ENCODE peak calls at places on chromosomes 6 and 20, in six cellular contexts. U, Y, P, K, X and I are unnamed samples.

GRCh38 chr20:42706762-42707161 is 482.9 kb downstream of the PTPRT start:
- DNase-seq in U (no peak), Y (no peak), P (no peak), K (no peak), X (no peak), I (no peak)

GRCh38 chr6:142934599-142934998 is 10.4 kb downstream of the HIVEP2 start:
- DNase-seq in U (no peak), Y (no peak), P (no peak), K (no peak), X (no peak), I (no peak)

GRCh38 chr6:47780510-47781356 is 1.1 kb upstream of the OPN5 start:
- DNase-seq in U (peak), Y (peak), P (no peak), K (peak), X (no peak), I (peak)

GRCh38 chr6:135182993-135183531 is 2.0 kb downstream of the MYB start:
- DNase-seq in U (peak), Y (no peak), P (no peak), K (no peak), X (no peak), I (peak)

GRCh38 chr6:22053385-22053997 is 243.3 kb downstream of the PRL start:
- DNase-seq in U (no peak), Y (no peak), P (no peak), K (no peak), X (no peak), I (no peak)

GRCh38 chr6:136466789-136467585 is 83.2 kb downstream of the MAP7 start:
- DNase-seq in U (no peak), Y (no peak), P (no peak), K (no peak), X (no peak), I (no peak)

GRCh38 chr20:4366076-4366475 is 350.7 kb upstream of the RNF24 start:
- DNase-seq in U (no peak), Y (no peak), P (no peak), K (peak), X (no peak), I (no peak)

GRCh38 chr6:85675030-85675819 is 32.5 kb upstream of the SYNCRIP start:
- DNase-seq in U (no peak), Y (peak), P (peak), K (peak), X (no peak), I (peak)

GRCh38 chr6:38079537-38079936 is 260.0 kb downstream of the ZFAND3 start:
- DNase-seq in U (no peak), Y (no peak), P (no peak), K (no peak), X (no peak), I (peak)

GRCh38 chr6:66605011-66605410 is 898.0 kb upstream of the EYS start:
- DNase-seq in U (no peak), Y (no peak), P (no peak), K (peak), X (no peak), I (no peak)

GRCh38 chr6:32148722-32149576 is 2.8 kb downstream of the PRRT1 start:
- DNase-seq in U (peak), Y (no peak), P (no peak), K (no peak), X (peak), I (peak)

GRCh38 chr20:46670585-46671584 is 18.4 kb downstream of the TP53RK start:
- DNase-seq in U (no peak), Y (no peak), P (no peak), K (no peak), X (no peak), I (no peak)

GRCh38 chr6:150157076-150157475 is 14.2 kb downstream of the PPP1R14C start:
- DNase-seq in U (no peak), Y (no peak), P (no peak), K (no peak), X (no peak), I (no peak)

GRCh38 chr6:29916741-29917140 is 25.6 kb upstream of the HLA-A start:
- DNase-seq in U (no peak), Y (no peak), P (no peak), K (no peak), X (no peak), I (no peak)

GRCh38 chr6:43665376-43665775 is 20.5 kb downstream of the RSPH9 start:
- DNase-seq in U (no peak), Y (no peak), P (no peak), K (no peak), X (no peak), I (no peak)

GRCh38 chr20:16228722-16229121 is 344.5 kb downstream of the KIF16B start:
- DNase-seq in U (no peak), Y (no peak), P (no peak), K (no peak), X (no peak), I (no peak)

GRCh38 chr6:15417811-15418210 is 171.9 kb downstream of the JARID2 start:
- DNase-seq in U (no peak), Y (no peak), P (no peak), K (no peak), X (no peak), I (no peak)

GRCh38 chr20:32585011-32585518 is at the start of gene NOL4L:
- DNase-seq in U (peak), Y (no peak), P (peak), K (no peak), X (peak), I (no peak)

GRCh38 chr6:31729979-31730630 is 1.0 kb upstream of the DDAH2 start:
- DNase-seq in U (peak), Y (peak), P (peak), K (peak), X (peak), I (peak)

GRCh38 chr6:43171284-43172126 is 436 bp downstream of the SRF start:
- DNase-seq in U (no peak), Y (no peak), P (no peak), K (no peak), X (peak), I (peak)

GRCh38 chr20:37348643-37349516 is 2.9 kb downstream of the SRC start:
- DNase-seq in U (no peak), Y (no peak), P (no peak), K (no peak), X (no peak), I (peak)

GRCh38 chr20:37346526-37347346 is 796 bp downstream of the SRC start:
- DNase-seq in U (no peak), Y (no peak), P (no peak), K (no peak), X (peak), I (no peak)

GRCh38 chr20:37346232-37346525 is 239 bp downstream of the SRC start:
- DNase-seq in U (no peak), Y (no peak), P (no peak), K (no peak), X (no peak), I (no peak)

GRCh38 chr20:37347891-37348642 is 2.1 kb downstream of the SRC start:
- DNase-seq in U (no peak), Y (no peak), P (no peak), K (no peak), X (no peak), I (peak)

GRCh38 chr20:37347347-37347823 is 1.4 kb downstream of the SRC start:
- DNase-seq in U (no peak), Y (no peak), P (no peak), K (no peak), X (no peak), I (no peak)
- H3K4me3 ChIP-seq in U (peak), Y (peak), P (no peak), K (peak), X (peak), I (no peak)

GRCh38 chr20:21704408-21705385 is 767 bp upstream of the PAX1 start:
- DNase-seq in U (no peak), Y (no peak), P (no peak), K (no peak), X (no peak), I (no peak)

GRCh38 chr20:21701171-21701876 is 4.1 kb upstream of the PAX1 start:
- DNase-seq in U (no peak), Y (no peak), P (no peak), K (no peak), X (no peak), I (no peak)

GRCh38 chr20:21703740-21704407 is 1.6 kb upstream of the PAX1 start:
- DNase-seq in U (no peak), Y (no peak), P (no peak), K (no peak), X (no peak), I (no peak)

GRCh38 chr20:21702553-21703467 is 2.7 kb upstream of the PAX1 start:
- DNase-seq in U (no peak), Y (peak), P (no peak), K (peak), X (peak), I (peak)

GRCh38 chr20:21702001-21702400 is 3.5 kb upstream of the PAX1 start:
- DNase-seq in U (no peak), Y (no peak), P (no peak), K (no peak), X (no peak), I (no peak)
- H3K4me3 ChIP-seq in U (no peak), Y (no peak), P (no peak), K (no peak), X (no peak), I (no peak)

GRCh38 chr6:26184492-26184891 is 97.3 kb downstream of the HFE start:
- DNase-seq in U (no peak), Y (no peak), P (no peak), K (no peak), X (no peak), I (no peak)

GRCh38 chr6:26185004-26185403 is 97.8 kb downstream of the HFE start:
- DNase-seq in U (no peak), Y (no peak), P (no peak), K (no peak), X (no peak), I (no peak)

GRCh38 chr6:26185802-26186201 is 98.6 kb downstream of the HFE start:
- DNase-seq in U (no peak), Y (no peak), P (no peak), K (no peak), X (no peak), I (no peak)

GRCh38 chr6:26183237-26183580 is 96.0 kb downstream of the HFE start:
- DNase-seq in U (no peak), Y (no peak), P (no peak), K (no peak), X (no peak), I (no peak)

GRCh38 chr6:26183581-26184408 is 96.6 kb downstream of the HFE start:
- DNase-seq in U (peak), Y (peak), P (no peak), K (peak), X (peak), I (peak)
- H3K4me3 ChIP-seq in U (peak), Y (peak), P (no peak), K (peak), X (peak), I (no peak)

GRCh38 chr20:3103369-3104032 is 19.0 kb upstream of the AVP start:
- DNase-seq in U (no peak), Y (no peak), P (no peak), K (no peak), X (no peak), I (no peak)

GRCh38 chr20:3107464-3108025 is 23.0 kb upstream of the AVP start:
- DNase-seq in U (no peak), Y (no peak), P (no peak), K (no peak), X (no peak), I (no peak)

GRCh38 chr20:3106185-3106584 is 21.7 kb upstream of the AVP start:
- DNase-seq in U (no peak), Y (no peak), P (no peak), K (no peak), X (no peak), I (no peak)

GRCh38 chr20:3106658-3107463 is 22.3 kb upstream of the AVP start:
- DNase-seq in U (no peak), Y (no peak), P (no peak), K (no peak), X (no peak), I (no peak)

GRCh38 chr20:3105256-3106137 is 21.0 kb upstream of the AVP start:
- DNase-seq in U (no peak), Y (no peak), P (no peak), K (no peak), X (no peak), I (no peak)
- H3K4me3 ChIP-seq in U (no peak), Y (no peak), P (no peak), K (no peak), X (no peak), I (no peak)

GRCh38 chr6:144377586-144377985 is 92.5 kb downstream of the UTRN start:
- DNase-seq in U (no peak), Y (peak), P (no peak), K (peak), X (no peak), I (no peak)
- H3K4me3 ChIP-seq in U (no peak), Y (no peak), P (no peak), K (no peak), X (no peak), I (no peak)

DNA sequence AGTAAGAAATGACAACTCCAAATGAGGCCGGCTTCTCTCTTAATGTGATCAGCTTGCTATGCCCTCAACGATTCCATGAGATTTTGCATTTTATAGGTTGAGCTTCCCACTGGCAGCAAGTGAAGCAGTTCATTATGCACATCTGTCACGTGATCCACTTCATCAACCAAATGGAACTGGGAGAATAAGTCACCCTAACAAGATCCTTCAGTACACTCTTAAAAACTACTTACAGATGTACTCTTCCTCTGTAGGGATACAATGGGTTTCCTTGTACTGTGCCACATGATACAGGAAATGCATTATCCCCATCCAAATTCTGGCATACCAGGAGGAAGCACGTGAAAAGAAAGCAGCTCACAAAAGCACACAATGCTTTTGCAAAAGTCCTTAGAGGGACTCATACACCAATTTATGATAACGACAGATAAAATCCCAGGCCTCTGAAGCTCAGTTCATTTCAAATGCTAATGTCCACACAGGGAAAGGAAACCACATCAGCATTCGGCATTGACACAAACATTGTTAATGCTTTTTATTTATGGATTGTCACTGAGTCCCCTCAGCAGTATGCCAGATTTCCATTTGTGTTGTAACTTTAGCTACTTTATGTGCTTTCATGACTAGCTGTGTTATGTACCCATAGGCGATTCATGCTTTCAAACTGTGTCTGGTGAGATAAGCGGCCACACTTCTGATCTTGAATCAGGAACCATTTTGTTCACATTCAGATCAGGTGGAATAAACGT is 58.1 kb upstream of the REV3L start:
- DNase-seq in U (no peak), Y (peak), P (no peak), K (peak), X (no peak), I (no peak)
- H3K4me3 ChIP-seq in U (no peak), Y (no peak), P (no peak), K (no peak), X (no peak), I (no peak)

DNA sequence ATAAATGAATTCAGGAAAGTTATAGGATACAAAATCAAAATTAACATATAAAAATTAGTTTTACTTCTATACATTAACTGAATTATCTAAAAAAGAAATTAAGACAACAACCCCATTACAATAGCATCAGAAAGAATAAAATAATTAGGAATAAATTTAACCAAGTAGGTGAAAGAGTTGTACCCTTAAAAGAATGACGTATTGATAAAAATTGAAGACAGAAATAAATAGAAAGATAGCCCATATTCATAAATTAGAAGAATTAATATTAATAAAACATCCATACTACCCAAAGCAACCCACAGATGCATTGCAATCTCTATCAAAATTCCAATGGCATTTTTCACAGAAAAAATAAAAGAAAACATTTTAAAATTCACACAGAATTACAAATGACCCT is 242.8 kb downstream of the MMUT start:
- DNase-seq in U (no peak), Y (no peak), P (no peak), K (no peak), X (no peak), I (no peak)
- H3K4me3 ChIP-seq in U (no peak), Y (no peak), P (no peak), K (no peak), X (no peak), I (no peak)

GRCh38 chr6:5086294-5086890 is 1.3 kb downstream of the PPP1R3G start:
- DNase-seq in U (no peak), Y (no peak), P (no peak), K (no peak), X (no peak), I (no peak)
- H3K4me3 ChIP-seq in U (peak), Y (peak), P (peak), K (peak), X (peak), I (peak)

GRCh38 chr6:160135922-160136655 is 14.5 kb downstream of the SLC22A1 start:
- DNase-seq in U (no peak), Y (no peak), P (no peak), K (no peak), X (no peak), I (no peak)
- H3K4me3 ChIP-seq in U (no peak), Y (no peak), P (no peak), K (no peak), X (no peak), I (no peak)

GRCh38 chr6:99604161-99605073 is 2.2 kb upstream of the PRDM13 start:
- DNase-seq in U (no peak), Y (no peak), P (no peak), K (no peak), X (no peak), I (no peak)
- H3K4me3 ChIP-seq in U (peak), Y (no peak), P (peak), K (peak), X (no peak), I (no peak)